ENCODE peak calls at places on chromosomes 4 and X, in four cellular contexts. W is HepG2, F is endothelial cell of umbilical vein, X is NB4. N is an unnamed sample.

GRCh38 chr4:95761441-95761840 is 78.5 kb upstream of the PDHA2 start:
- DNase-seq in W (no peak), F (peak), X (peak), N (peak)

GRCh38 chrX:140163376-140164159 is 198.2 kb upstream of the CXorf66 start:
- DNase-seq in W (no peak), F (no peak), X (no peak), N (no peak)

GRCh38 chrX:150688911-150689451 is 4.2 kb upstream of the MTMR1 start:
- DNase-seq in W (peak), F (peak), X (no peak), N (peak)

GRCh38 chr4:109254845-109255244 is 47.6 kb downstream of the COL25A1 start:
- DNase-seq in W (no peak), F (no peak), X (no peak), N (no peak)

GRCh38 chrX:121782976-121783375 is 735.6 kb downstream of the GLUD2 start:
- DNase-seq in W (no peak), F (no peak), X (no peak), N (no peak)

GRCh38 chrX:50838820-50839600 is 25.0 kb upstream of the SHROOM4 start:
- DNase-seq in W (no peak), F (peak), X (no peak), N (no peak)

GRCh38 chrX:28649541-28649940 is 62.3 kb downstream of the IL1RAPL1 start:
- DNase-seq in W (no peak), F (no peak), X (no peak), N (no peak)

GRCh38 chr4:2929469-2929868 is 33.7 kb downstream of the NOP14 start:
- DNase-seq in W (no peak), F (no peak), X (peak), N (no peak)

GRCh38 chrX:154761977-154762528 is 611 bp upstream of the DKC1 start:
- DNase-seq in W (no peak), F (peak), X (no peak), N (no peak)

GRCh38 chr4:40515398-40516293 is 114.0 kb downstream of the RBM47 start:
- DNase-seq in W (peak), F (no peak), X (peak), N (no peak)

GRCh38 chr4:169627307-169627706 is 6.9 kb downstream of the CLCN3 start:
- DNase-seq in W (no peak), F (no peak), X (no peak), N (no peak)

GRCh38 chr4:113957961-113958360 is 21.5 kb downstream of the ARSJ start:
- DNase-seq in W (no peak), F (no peak), X (no peak), N (no peak)

GRCh38 chrX:118325453-118325852 is 20.5 kb upstream of the WDR44 start:
- DNase-seq in W (no peak), F (peak), X (peak), N (no peak)

GRCh38 chr4:185992585-185992984 is 76.4 kb upstream of the TLR3 start:
- DNase-seq in W (no peak), F (no peak), X (no peak), N (no peak)
- TF ChIP-seq MAX in W (no peak), F (no peak), X (no peak), N (no peak)

DNA sequence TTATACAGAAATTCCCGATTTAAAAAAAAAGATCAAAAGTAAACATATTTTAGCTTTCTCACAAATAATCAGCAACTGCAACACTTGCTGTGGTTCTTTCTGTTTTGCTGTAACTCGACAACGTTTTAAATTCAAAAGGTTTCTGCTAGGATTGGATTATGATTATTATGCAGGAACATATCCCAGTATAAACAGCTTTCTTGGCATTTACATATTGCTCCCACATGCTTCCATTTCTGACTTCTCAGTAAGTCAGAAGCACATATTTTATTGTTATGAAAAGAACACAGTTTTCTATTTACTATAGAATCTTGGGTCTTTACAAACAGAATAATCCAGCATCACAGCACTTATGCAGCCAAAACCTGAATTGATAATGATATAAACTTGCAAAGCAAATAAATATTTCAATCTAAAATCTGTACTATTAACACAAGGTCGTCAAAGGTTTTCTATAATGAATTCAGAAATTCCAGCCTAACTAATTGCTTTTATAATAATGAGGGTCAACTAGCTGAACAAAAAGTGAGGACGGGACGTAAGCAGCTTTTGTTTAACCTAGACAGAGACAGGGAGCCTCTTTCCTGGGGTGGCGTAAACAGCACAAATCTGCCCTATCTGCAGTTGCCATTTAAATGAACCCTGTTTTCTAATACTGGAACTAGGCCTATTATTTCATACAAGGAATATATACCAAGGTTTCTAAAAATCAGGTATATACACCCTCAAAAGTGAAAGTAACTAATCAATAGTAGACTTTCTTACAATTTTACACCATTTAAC is 9.8 kb upstream of the PCDH18 start:
- DNase-seq in W (no peak), F (no peak), X (no peak), N (no peak)
- H3K4me3 ChIP-seq in W (no peak), F (no peak), X (no peak), N (no peak)

GRCh38 chrX:43469391-43470054 is 186.6 kb upstream of the MAOA start:
- DNase-seq in W (no peak), F (no peak), X (no peak), N (no peak)
- TF ChIP-seq MAX in W (no peak), F (no peak), X (no peak), N (no peak)

GRCh38 chrX:56279869-56280268 is 47.7 kb downstream of the KLF8 start:
- DNase-seq in W (no peak), F (no peak), X (no peak), N (no peak)
- H3K4me3 ChIP-seq in W (no peak), F (no peak), X (no peak), N (no peak)

GRCh38 chr4:14196141-14196540 is 568.6 kb upstream of the BOD1L1 start:
- DNase-seq in W (no peak), F (peak), X (peak), N (no peak)
- TF ChIP-seq MAX in W (no peak), F (no peak), X (peak), N (no peak)

N was measured in HCT116.